ENCODE peak calls at places on chromosomes 12 and 14, in five cellular contexts. Q is A549, P is hepatocyte, J is MM.1S, F is GM12865. D is an unnamed sample.

GRCh38 chr12:66359300-66359699 is 57.0 kb downstream of the HELB start:
- DNase-seq in Q (no peak), P (no peak), J (no peak), F (no peak), D (no peak)

GRCh38 chr12:49366652-49367380 is 446 bp upstream of the SPATS2 start:
- DNase-seq in Q (peak; percentile 95), P (peak; percentile 98), J (peak; percentile 97), F (peak; percentile 98), D (peak; percentile 68)

GRCh38 chr14:70130498-70130897 is 58.3 kb downstream of the SLC8A3 start:
- DNase-seq in Q (no peak), P (no peak), J (no peak), F (no peak), D (no peak)

GRCh38 chr14:32576088-32576795 is 247.1 kb downstream of the AKAP6 start:
- DNase-seq in Q (peak; percentile 33), P (peak; percentile 83), J (peak; percentile 33), F (peak; percentile 65), D (peak; percentile 44)

GRCh38 chr12:6074394-6074793 is 50.1 kb downstream of the VWF start:
- DNase-seq in Q (no peak), P (no peak), J (peak; percentile 49), F (no peak), D (no peak)

GRCh38 chr12:56932146-56932545 is 2.1 kb downstream of the SDR9C7 start:
- DNase-seq in Q (no peak), P (no peak), J (no peak), F (no peak), D (no peak)

GRCh38 chr12:4107436-4107878 is 166.1 kb upstream of the CCND2 start:
- DNase-seq in Q (peak; percentile 27), P (peak; percentile 68), J (peak; percentile 94), F (peak; percentile 90), D (no peak)

GRCh38 chr14:93044116-93044515 is 71.6 kb downstream of the ITPK1 start:
- DNase-seq in Q (no peak), P (peak; percentile 51), J (no peak), F (no peak), D (no peak)

GRCh38 chr14:21275261-21275858 is 4.5 kb upstream of the RPGRIP1 start:
- DNase-seq in Q (no peak), P (no peak), J (no peak), F (no peak), D (no peak)

GRCh38 chr12:67893003-67893402 is 96.2 kb upstream of the IFNG-AS1 start:
- DNase-seq in Q (no peak), P (no peak), J (no peak), F (no peak), D (no peak)

GRCh38 chr12:96907681-96908163 is 665 bp downstream of the NEDD1 start:
- DNase-seq in Q (peak; percentile 13), P (peak; percentile 33), J (no peak), F (peak; percentile 42), D (no peak)

GRCh38 chr12:78674311-78675085 is 190.1 kb upstream of the SYT1 start:
- DNase-seq in Q (no peak), P (no peak), J (no peak), F (no peak), D (no peak)

GRCh38 chr14:100419856-100420255 is 96.7 kb downstream of the SLC25A47 start:
- DNase-seq in Q (no peak), P (no peak), J (no peak), F (no peak), D (no peak)

GRCh38 chr14:94367896-94368590 is 20.4 kb downstream of the SERPINA1 start:
- DNase-seq in Q (no peak), P (no peak), J (no peak), F (no peak), D (no peak)

GRCh38 chr14:92274055-92274454 is 48.9 kb upstream of the SLC24A4 start:
- DNase-seq in Q (no peak), P (no peak), J (no peak), F (no peak), D (no peak)

GRCh38 chr14:100577986-100578431 is 9.2 kb downstream of the BEGAIN start:
- DNase-seq in Q (no peak), P (no peak), J (no peak), F (no peak), D (no peak)

GRCh38 chr12:132600048-132601032 is 10.0 kb downstream of the LRCOL1 start:
- DNase-seq in Q (peak; percentile 76), P (peak; percentile 85), J (no peak), F (peak; percentile 63), D (no peak)

GRCh38 chr14:93731753-93732152 is 56.5 kb downstream of the PRIMA1 start:
- DNase-seq in Q (no peak), P (no peak), J (no peak), F (no peak), D (no peak)

GRCh38 chr12:51269174-51270066 is 795 bp downstream of the SMAGP start:
- DNase-seq in Q (peak; percentile 76), P (peak; percentile 85), J (peak; percentile 25), F (peak; percentile 44), D (no peak)

GRCh38 chr12:125936502-125936901 is 871.3 kb downstream of the AACS start:
- DNase-seq in Q (no peak), P (no peak), J (no peak), F (no peak), D (no peak)

GRCh38 chr12:43758728-43759563 is at the start of the genes IRAK4 and PUS7L:
- DNase-seq in Q (peak; percentile 88), P (peak; percentile 99), J (peak; percentile 99), F (peak; percentile 95), D (peak; percentile 90)

GRCh38 chr14:63361790-63362189 is 43.1 kb upstream of the GPHB5 start:
- DNase-seq in Q (no peak), P (no peak), J (no peak), F (peak; percentile 17), D (no peak)

GRCh38 chr14:36666416-36667206 is 5.0 kb downstream of the PAX9 start:
- DNase-seq in Q (no peak), P (no peak), J (no peak), F (no peak), D (no peak)

GRCh38 chr12:44015333-44015941 is 179.6 kb downstream of the TMEM117 start:
- DNase-seq in Q (peak; percentile 11), P (peak; percentile 70), J (peak; percentile 73), F (peak; percentile 69), D (peak; percentile 47)

GRCh38 chr12:5960783-5961182 is 15.7 kb upstream of the ANO2 start:
- DNase-seq in Q (no peak), P (no peak), J (no peak), F (no peak), D (no peak)

GRCh38 chr12:125243811-125244210 is 178.6 kb downstream of the AACS start:
- DNase-seq in Q (no peak), P (no peak), J (no peak), F (no peak), D (no peak)

GRCh38 chr12:96249196-96250118 is 55.3 kb downstream of the ELK3 start:
- DNase-seq in Q (no peak), P (no peak), J (no peak), F (no peak), D (no peak)

GRCh38 chr12:68455676-68456345 is 123.6 kb upstream of the MDM1 start:
- DNase-seq in Q (no peak), P (no peak), J (peak; percentile 33), F (peak; percentile 57), D (no peak)

GRCh38 chr14:68174446-68174845 is 354.9 kb downstream of the RAD51B start:
- DNase-seq in Q (no peak), P (no peak), J (no peak), F (no peak), D (no peak)

GRCh38 chr12:6953417-6954315 is 2.5 kb downstream of the PTPN6 start:
- DNase-seq in Q (no peak), P (no peak), J (peak; percentile 82), F (peak; percentile 96), D (no peak)

GRCh38 chr12:62603061-62603810 is 136.6 kb downstream of the MON2 start:
- DNase-seq in Q (peak; percentile 61), P (peak; percentile 95), J (peak; percentile 92), F (peak; percentile 95), D (peak; percentile 56)

GRCh38 chr12:62192486-62193250 is 67.5 kb upstream of the USP15 start:
- DNase-seq in Q (peak; percentile 74), P (peak; percentile 86), J (peak; percentile 86), F (peak; percentile 70), D (peak; percentile 61)

GRCh38 chr14:54652188-54652889 is 85.4 kb downstream of the SAMD4A start:
- DNase-seq in Q (peak; percentile 91), P (peak; percentile 90), J (no peak), F (no peak), D (peak; percentile 97)

GRCh38 chr12:25972783-25973182 is 14.3 kb downstream of the RASSF8 start:
- DNase-seq in Q (no peak), P (no peak), J (no peak), F (no peak), D (no peak)

GRCh38 chr12:119460876-119461275 is 126.3 kb downstream of the CCDC60 start:
- DNase-seq in Q (no peak), P (no peak), J (no peak), F (no peak), D (no peak)

GRCh38 chr14:65373011-65373670 is 39.4 kb upstream of the FUT8 start:
- DNase-seq in Q (no peak), P (no peak), J (no peak), F (no peak), D (no peak)

GRCh38 chr12:29889737-29890136 is 106.0 kb upstream of the TMTC1 start:
- DNase-seq in Q (no peak), P (peak; percentile 62), J (no peak), F (peak; percentile 26), D (no peak)

GRCh38 chr12:60935981-60936761 is 1324.0 kb upstream of the USP15 start:
- DNase-seq in Q (no peak), P (no peak), J (peak; percentile 11), F (no peak), D (no peak)
- TF ChIP-seq CTCF in Q (no peak), P (no peak), J (peak; percentile 7), F (no peak), D (no peak)

GRCh38 chr12:130839770-130840355 is 813 bp upstream of the STX2 start:
- DNase-seq in Q (no peak), P (no peak), J (no peak), F (no peak), D (no peak)
- H3K4me3 ChIP-seq in Q (no peak overlapping the region), P (no peak overlapping the region), J (peak overlapping the region; percentile 50), F (peak overlapping the region; percentile 61), D (no peak overlapping the region)

DNA sequence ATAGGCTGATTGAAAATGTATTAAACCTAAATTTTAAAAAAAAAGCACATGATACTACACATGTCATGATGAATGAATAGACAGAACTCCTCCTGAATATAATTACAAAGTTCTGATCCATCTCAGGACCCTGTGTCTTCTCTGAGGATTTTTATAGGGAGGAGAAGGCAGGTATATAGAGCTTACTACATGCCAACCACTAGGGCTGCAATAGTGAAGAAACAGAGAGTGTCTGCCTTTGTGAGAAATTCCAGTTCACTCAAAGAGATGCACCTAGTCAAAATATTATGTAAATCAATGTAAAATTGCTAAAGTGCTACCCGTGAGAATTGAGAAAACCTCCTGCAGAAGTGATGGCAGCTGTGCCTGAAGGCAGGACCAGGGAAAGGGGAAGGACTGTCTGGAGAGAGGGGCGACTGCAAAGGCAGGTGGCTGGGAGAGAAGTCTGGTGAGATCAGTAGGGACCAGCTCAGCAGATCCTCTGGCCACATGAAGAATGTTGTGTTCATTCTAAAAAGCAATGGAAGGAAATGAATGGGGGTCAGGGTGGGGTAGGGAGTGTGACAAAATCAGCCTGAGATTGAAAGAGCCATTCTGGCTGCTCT is 15.1 kb downstream of the ABHD4 start:
- DNase-seq in Q (no peak), P (no peak), J (peak; percentile 26), F (no peak), D (no peak)
- TF ChIP-seq CTCF in Q (no peak), P (peak; percentile 13), J (peak; percentile 15), F (no peak), D (no peak)

GRCh38 chr12:99721715-99722275 is 74.2 kb downstream of the GARIN6 start:
- DNase-seq in Q (no peak), P (no peak), J (no peak), F (no peak), D (no peak)
- H3K4me3 ChIP-seq in Q (no peak overlapping the region), P (no peak overlapping the region), J (no peak overlapping the region), F (no peak overlapping the region), D (no peak overlapping the region)

D was measured in HFF-Myc.